ENCODE peak calls at places on chromosomes 11 and 22, in six cellular contexts. G is NB4, C is choroid plexus epithelial cell, U is cardiac fibroblast, V is fibroblast of mammary gland, H is cardiac muscle cell. M is an unnamed sample.

GRCh38 chr22:39716534-39716933 is 146.0 kb downstream of the CACNA1I start:
- DNase-seq in V (no peak), G (no peak), C (no peak), H (no peak), U (no peak), M (no peak)

GRCh38 chr11:72039108-72039850 is 40.6 kb downstream of the IL18BP start:
- DNase-seq in V (peak), G (no peak), C (peak), H (peak), U (peak), M (no peak)

GRCh38 chr11:3929689-3930088 is 74.2 kb downstream of the STIM1 start:
- DNase-seq in H (peak), V (no peak), C (peak), U (no peak), G (no peak), M (no peak)

GRCh38 chr11:79087238-79087956 is 353.4 kb downstream of the TENM4 start:
- DNase-seq in V (peak), H (peak), U (peak), C (peak), G (no peak), M (no peak)

GRCh38 chr11:78290293-78291176 is 101.8 kb downstream of the USP35 start:
- DNase-seq in U (peak), G (peak), C (peak), H (no peak), V (peak), M (no peak)

GRCh38 chr22:49554296-49554625 is 273.4 kb downstream of the BRD1 start:
- DNase-seq in V (no peak), G (no peak), U (no peak), C (no peak), H (no peak), M (no peak)

GRCh38 chr11:119175493-119176077 is 7.1 kb downstream of the NLRX1 start:
- DNase-seq in U (peak), H (no peak), G (no peak), V (peak), C (peak), M (no peak)

GRCh38 chr22:17734197-17734596 is 40.1 kb downstream of the BID start:
- DNase-seq in V (peak), G (peak), H (no peak), U (peak), C (peak), M (no peak)

GRCh38 chr11:83691387-83692088 is 405.4 kb upstream of the CCDC90B start:
- DNase-seq in V (peak), C (peak), H (peak), G (no peak), U (peak), M (peak)

GRCh38 chr22:24968066-24968561 is 15.6 kb downstream of the KIAA1671 start:
- DNase-seq in V (no peak), U (peak), C (no peak), H (peak), G (no peak), M (no peak)

GRCh38 chr11:32109138-32109537 is 18.3 kb downstream of the RCN1 start:
- DNase-seq in V (peak), H (no peak), C (peak), G (no peak), U (peak), M (no peak)

GRCh38 chr11:7449196-7449840 is 36.0 kb upstream of the OLFML1 start:
- DNase-seq in H (peak), V (no peak), C (no peak), U (no peak), G (peak), M (no peak)

GRCh38 chr11:32087602-32088001 is 3.3 kb upstream of the RCN1 start:
- DNase-seq in H (no peak), G (no peak), U (peak), C (peak), V (peak), M (no peak)

GRCh38 chr22:44526431-44527115 is 28.5 kb upstream of the RTL6 start:
- DNase-seq in H (no peak), G (no peak), C (no peak), V (no peak), U (no peak), M (no peak)

GRCh38 chr11:92314499-92314898 is 89.9 kb downstream of the FAT3 start:
- DNase-seq in V (no peak), H (no peak), C (peak), U (peak), G (no peak), M (no peak)

GRCh38 chr11:2899080-2899783 is 13.7 kb upstream of the CDKN1C start:
- DNase-seq in C (no peak), G (peak), H (no peak), V (no peak), U (no peak), M (no peak)

GRCh38 chr11:73184953-73185671 is 33.0 kb upstream of the P2RY2 start:
- DNase-seq in C (peak), V (peak), G (peak), H (peak), U (peak), M (peak)

GRCh38 chr11:36278531-36279245 is 10.5 kb downstream of the COMMD9 start:
- DNase-seq in U (no peak), V (no peak), G (no peak), H (peak), C (peak), M (no peak)

GRCh38 chr11:45930031-45930794 is 7.8 kb downstream of the LARGE2 start:
- DNase-seq in C (no peak), U (no peak), H (no peak), V (no peak), G (peak), M (peak)

GRCh38 chr22:40399661-40400060 is 29.3 kb downstream of the SGSM3 start:
- DNase-seq in V (no peak), G (no peak), H (peak), C (no peak), U (no peak), M (no peak)

GRCh38 chr11:31641477-31642062 is 132.0 kb downstream of the ELP4 start:
- DNase-seq in H (peak), C (peak), G (peak), V (peak), U (peak), M (no peak)

GRCh38 chr11:107405260-107405659 is 52.4 kb downstream of the CWF19L2 start:
- DNase-seq in V (no peak), C (no peak), H (no peak), U (no peak), G (no peak), M (no peak)

GRCh38 chr11:126833020-126833419 is 167.6 kb downstream of the KIRREL3 start:
- DNase-seq in U (no peak), G (no peak), C (no peak), H (no peak), V (no peak), M (no peak)

DNA sequence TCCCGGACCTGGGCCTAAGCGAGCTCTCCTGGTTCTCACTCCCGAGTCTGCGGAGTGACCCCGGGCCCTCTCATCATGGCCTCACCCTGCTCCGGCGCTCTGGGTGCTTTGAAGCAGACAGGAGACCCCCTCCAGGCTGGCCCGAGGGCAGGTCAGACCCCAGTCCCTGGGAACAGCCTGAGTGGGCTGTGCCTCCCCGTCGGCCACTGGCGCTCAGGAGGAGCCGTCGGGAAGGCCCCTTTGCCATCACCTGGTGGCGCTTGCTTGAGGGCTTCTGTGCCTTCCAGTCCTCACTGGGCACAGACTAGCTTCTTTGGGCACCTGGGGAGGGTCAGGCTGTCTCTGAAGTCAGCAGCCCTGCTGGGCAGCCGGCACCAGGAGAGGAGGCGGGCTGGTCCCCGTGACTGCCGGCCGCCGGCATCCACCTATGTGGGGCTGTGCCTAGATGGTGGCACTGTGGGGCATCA is 6.7 kb downstream of the BRSK2 start:
- DNase-seq in G (no peak), C (no peak), V (no peak), U (no peak), H (no peak), M (no peak)
- TF ChIP-seq CTCF in G (no peak), C (no peak), V (no peak), U (no peak), H (no peak), M (no peak)

DNA sequence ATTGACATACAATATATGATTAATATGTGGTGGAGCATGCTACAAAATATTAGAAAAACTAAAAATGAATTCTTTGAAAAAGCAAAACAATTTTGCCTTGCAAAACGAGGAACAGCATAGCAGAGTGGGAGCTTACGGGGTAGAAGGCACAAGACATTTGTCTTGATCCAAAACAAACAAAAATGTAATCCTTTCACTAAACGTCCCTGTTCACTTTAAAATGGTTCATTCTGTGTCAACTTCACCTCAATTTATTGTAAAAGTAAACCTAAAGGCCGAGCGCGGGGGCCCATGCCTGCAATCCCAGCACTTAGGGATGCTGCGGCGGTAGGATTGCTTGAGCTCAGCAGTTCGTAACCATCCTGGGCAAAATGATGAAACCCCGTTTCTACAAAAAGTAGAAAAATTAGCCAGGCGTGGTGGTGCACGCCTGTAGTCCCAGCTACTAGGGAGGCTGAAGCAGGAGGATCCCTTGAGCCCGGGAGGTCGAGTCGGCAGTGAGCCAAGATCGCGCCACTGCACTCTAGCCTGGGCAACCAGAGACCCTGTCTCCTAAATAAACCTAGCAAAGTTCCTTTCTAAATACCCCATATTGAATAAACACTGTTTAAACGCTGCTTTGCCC is 2.0 kb downstream of the PRDM10 start:
- DNase-seq in C (no peak), H (no peak), V (no peak), G (peak), U (no peak), M (no peak)
- H3K4me3 ChIP-seq in C (no peak), H (peak), V (no peak), G (peak), U (no peak), M (peak)

DNA sequence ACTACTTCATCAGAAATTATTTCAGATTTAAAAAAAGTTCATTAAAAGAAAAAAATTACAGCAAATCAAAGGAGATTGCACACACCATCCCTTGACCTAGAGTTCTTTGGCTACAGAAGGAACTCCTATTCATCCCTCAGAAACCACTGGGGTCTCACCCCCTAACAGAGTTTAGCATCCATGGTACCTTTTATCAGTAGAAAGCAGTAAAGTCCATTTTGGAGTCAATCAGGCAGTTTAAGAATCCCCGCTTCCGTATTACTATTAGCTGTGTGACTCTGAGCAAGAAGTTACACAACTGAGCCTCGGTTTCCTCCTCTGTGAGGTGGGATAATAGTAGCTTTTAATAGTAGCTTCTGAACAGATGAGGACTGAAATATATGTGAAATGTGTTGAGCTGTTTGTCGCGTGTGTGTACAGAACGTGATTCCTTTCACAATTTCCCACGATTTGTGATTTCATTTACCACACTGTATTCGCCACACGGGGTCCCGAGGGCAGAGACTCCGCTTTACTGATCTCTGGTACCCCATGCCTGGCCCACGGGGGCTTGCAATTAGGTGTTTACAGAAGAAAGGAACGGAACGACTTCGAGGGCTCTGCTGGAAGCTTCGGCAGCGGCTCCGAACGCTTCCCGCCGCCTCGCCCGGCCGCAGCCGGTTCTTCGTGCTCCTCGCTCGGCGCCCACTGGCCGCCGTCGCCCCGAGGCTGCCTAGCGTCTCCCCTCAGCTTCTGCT is 72.5 kb upstream of the ZBED5 start:
- DNase-seq in H (no peak), G (no peak), V (peak), C (peak), U (peak), M (no peak)
- TF ChIP-seq CTCF in H (no peak), G (no peak), V (no peak), C (no peak), U (no peak), M (no peak)

GRCh38 chr22:46590334-46590733 is 29.9 kb upstream of the GRAMD4 start:
- DNase-seq in G (no peak), V (no peak), U (no peak), H (no peak), C (no peak), M (peak)
- H3K4me3 ChIP-seq in G (no peak), V (no peak), U (no peak), H (no peak), C (no peak), M (peak)

GRCh38 chr11:70448983-70449567 is 50.7 kb downstream of the CTTN start:
- DNase-seq in H (no peak), U (no peak), V (no peak), C (no peak), G (peak), M (no peak)
- TF ChIP-seq CTCF in H (peak), U (peak), V (peak), C (peak), G (peak), M (no peak)

GRCh38 chr11:17599460-17599925 is 52.4 kb downstream of the OTOG start:
- DNase-seq in G (no peak), U (no peak), H (no peak), C (no peak), V (no peak), M (no peak)

GRCh38 chr11:17596310-17596669 is 49.2 kb downstream of the OTOG start:
- DNase-seq in U (no peak), V (no peak), C (no peak), G (no peak), H (no peak), M (no peak)

GRCh38 chr11:17598700-17599459 is 51.8 kb downstream of the OTOG start:
- DNase-seq in V (peak), H (peak), U (peak), G (peak), C (peak), M (peak)

GRCh38 chr11:17596711-17597110 is 49.7 kb downstream of the OTOG start:
- DNase-seq in C (no peak), U (no peak), H (no peak), G (no peak), V (no peak), M (no peak)

GRCh38 chr11:17597770-17598169 is 50.7 kb downstream of the OTOG start:
- DNase-seq in C (no peak), G (no peak), H (no peak), U (no peak), V (no peak), M (no peak)
- H3K4me3 ChIP-seq in C (no peak), G (no peak), H (no peak), U (no peak), V (no peak), M (no peak)